ENCODE peak calls at places on chromosomes 11 and 22, in eight cellular contexts. I is fibroblast of lung; E is CD8-positive, alpha-beta T cell; R is lower lobe of right lung; O is SJSA1; D is tibial nerve; L is OCI-LY7; G is aorta. C is an unnamed sample.

GRCh38 chr22:22069450-22070370 is 87.1 kb upstream of the TOP3B start:
- DNase-seq in E (no peak), R (no peak), L (no peak), I (no peak), G (no peak), D (no peak), O (no peak), C (no peak)

GRCh38 chr11:61626580-61627380 is 45.9 kb upstream of the SYT7 start:
- DNase-seq in O (no peak), R (peak; percentile 81), L (no peak), E (no peak), I (no peak), G (no peak), D (no peak), C (no peak)

GRCh38 chr11:5507177-5507576 is 2.6 kb downstream of the UBQLN3 start:
- DNase-seq in I (no peak), L (peak; percentile 6), D (no peak), E (no peak), G (no peak), O (no peak), R (no peak), C (no peak)

GRCh38 chr11:76637491-76638266 is 32.9 kb downstream of the LRRC32 start:
- DNase-seq in G (peak; percentile 85), D (peak; percentile 53), O (no peak), R (peak; percentile 77), I (no peak), L (peak; percentile 98), E (no peak), C (peak; percentile 93)

GRCh38 chr11:17786824-17787525 is 52.4 kb downstream of the KCNC1 start:
- DNase-seq in I (peak; percentile 90), R (no peak), O (no peak), E (no peak), G (no peak), D (no peak), L (no peak), C (no peak)

GRCh38 chr11:65915821-65916251 is 3.0 kb downstream of the C11orf68 start:
- DNase-seq in L (no peak), E (no peak), D (peak; percentile 59), O (peak; percentile 100), R (peak; percentile 69), I (peak; percentile 95), G (peak; percentile 94), C (peak; percentile 86)

GRCh38 chr11:82701847-82702520 is 31.7 kb downstream of the FAM181B start:
- DNase-seq in D (peak; percentile 30), O (no peak), L (peak; percentile 41), E (no peak), G (no peak), I (peak; percentile 44), R (no peak), C (no peak)

GRCh38 chr11:42462558-42463310 is 849.1 kb upstream of the API5 start:
- DNase-seq in G (no peak), R (no peak), E (no peak), L (no peak), I (no peak), O (no peak), D (no peak), C (no peak)

GRCh38 chr22:38707346-38707745 is 1.6 kb downstream of the GTPBP1 start:
- DNase-seq in I (peak; percentile 22), D (no peak), O (no peak), G (no peak), L (no peak), R (no peak), E (no peak), C (no peak)

GRCh38 chr11:7449196-7449840 is 36.0 kb upstream of the OLFML1 start:
- DNase-seq in E (no peak), O (no peak), D (no peak), I (no peak), L (no peak), R (no peak), G (no peak), C (no peak)

GRCh38 chr11:6431861-6432260 is 8.9 kb downstream of the HPX start:
- DNase-seq in E (no peak), G (no peak), R (no peak), O (peak; percentile 61), L (no peak), I (no peak), D (no peak), C (no peak)

GRCh38 chr11:80379620-80380278 is 938.9 kb upstream of the TENM4 start:
- DNase-seq in O (no peak), E (no peak), L (no peak), D (no peak), I (no peak), R (no peak), G (no peak), C (no peak)

GRCh38 chr11:73154178-73154577 is 12.1 kb upstream of the FCHSD2 start:
- DNase-seq in O (no peak), E (peak; percentile 45), D (no peak), R (no peak), L (peak; percentile 96), G (peak; percentile 61), I (no peak), C (no peak)

GRCh38 chr11:104422320-104422944 is 258.5 kb upstream of the PDGFD start:
- DNase-seq in G (no peak), O (no peak), I (no peak), R (peak; percentile 36), E (no peak), L (no peak), D (no peak), C (peak; percentile 48)

GRCh38 chr11:135008001-135008405 is 596.0 kb upstream of the B3GAT1 start:
- DNase-seq in D (no peak), I (no peak), R (no peak), O (no peak), G (no peak), L (no peak), E (no peak), C (no peak)

GRCh38 chr11:44904261-44905080 is 46.2 kb downstream of the TP53I11 start:
- DNase-seq in D (no peak), G (no peak), L (no peak), E (no peak), I (no peak), R (no peak), O (no peak), C (peak; percentile 8)

GRCh38 chr11:112321521-112322172 is 61.0 kb upstream of the PLET1 start:
- DNase-seq in D (no peak), R (peak; percentile 85), E (no peak), G (no peak), O (no peak), L (no peak), I (peak; percentile 91), C (no peak)

GRCh38 chr11:114296190-114296978 is at the start of gene NNMT:
- DNase-seq in G (peak; percentile 91), R (peak; percentile 63), L (no peak), E (no peak), I (peak; percentile 98), D (peak; percentile 75), O (peak; percentile 66), C (peak; percentile 86)
- H3K4me3 ChIP-seq in G (peak within 1 kb of the TSS; percentile 99), R (peak within 1 kb of the TSS; percentile 53), L (no peak within 1 kb of the TSS), E (no peak within 1 kb of the TSS), I (peak within 1 kb of the TSS; percentile 55), D (peak within 1 kb of the TSS; percentile 43), O (peak within 1 kb of the TSS; percentile 43), C (peak within 1 kb of the TSS; percentile 81)

DNA sequence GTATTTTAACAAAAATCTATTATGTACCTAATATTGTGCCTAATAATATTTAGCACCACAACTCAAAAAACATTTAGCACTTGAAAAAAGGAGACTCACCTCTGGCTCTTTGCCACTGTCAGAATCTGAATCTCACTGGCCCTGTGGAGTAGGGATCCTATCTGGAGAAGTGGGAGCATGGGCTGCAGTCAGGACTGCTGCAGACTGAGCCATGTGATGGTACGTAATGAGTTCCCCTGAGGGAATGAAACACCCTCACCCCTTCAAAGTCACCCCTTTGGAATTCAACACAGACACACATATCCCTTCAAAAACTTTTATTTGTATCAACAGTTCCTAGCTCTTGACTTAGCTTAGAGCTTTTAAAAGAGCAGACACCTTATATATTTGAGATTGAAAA is 6.5 kb downstream of the PTPMT1 start:
- DNase-seq in L (no peak), O (no peak), D (no peak), R (no peak), G (peak; percentile 9), I (peak; percentile 33), E (no peak), C (no peak)
- H3K4me3 ChIP-seq in L (no peak overlapping the region), O (no peak overlapping the region), D (no peak overlapping the region), R (no peak overlapping the region), G (no peak overlapping the region), I (no peak overlapping the region), E (no peak overlapping the region), C (no peak overlapping the region)

DNA sequence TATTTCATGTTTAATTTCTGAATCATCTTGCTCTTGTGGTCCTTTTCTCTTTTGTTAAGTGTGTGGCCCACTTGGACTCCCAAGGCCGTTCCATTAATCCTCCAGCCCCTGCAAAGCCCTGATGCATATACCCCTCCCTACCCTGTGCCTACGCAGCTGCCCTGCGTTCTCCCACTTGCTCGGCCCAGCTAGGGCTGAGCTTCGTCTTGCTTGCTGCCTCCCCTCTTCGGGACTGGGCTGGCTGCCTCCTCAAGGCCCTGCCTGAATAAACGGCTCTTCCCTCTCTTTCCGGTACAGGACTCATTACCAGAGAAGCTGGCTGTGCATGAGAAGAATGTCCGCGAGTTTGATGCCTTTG is 28.5 kb downstream of the ARHGAP1 start:
- DNase-seq in L (no peak), R (no peak), D (no peak), E (no peak), I (no peak), O (no peak), G (peak; percentile 13), C (peak; percentile 27)
- H3K4me3 ChIP-seq in L (no peak overlapping the region), R (no peak overlapping the region), D (no peak overlapping the region), E (no peak overlapping the region), I (no peak overlapping the region), O (no peak overlapping the region), G (no peak overlapping the region), C (no peak overlapping the region)

GRCh38 chr22:24806663-24807001 is 621 bp downstream of the SGSM1 start:
- DNase-seq in O (no peak), L (no peak), R (peak; percentile 48), E (no peak), I (no peak), D (no peak), G (no peak), C (no peak)

GRCh38 chr22:24807284-24807950 is 1.4 kb downstream of the SGSM1 start:
- DNase-seq in E (no peak), D (peak; percentile 51), I (peak; percentile 21), O (no peak), L (no peak), G (peak; percentile 73), R (no peak), C (peak; percentile 83)

GRCh38 chr22:24810043-24810749 is 4.2 kb downstream of the SGSM1 start:
- DNase-seq in D (no peak), O (no peak), G (peak; percentile 73), L (no peak), R (no peak), I (no peak), E (no peak), C (no peak)

GRCh38 chr22:24805790-24806662 is at the start of gene SGSM1:
- DNase-seq in R (peak; percentile 89), I (peak; percentile 48), D (peak; percentile 43), O (peak; percentile 69), L (no peak), G (peak; percentile 89), E (peak; percentile 72), C (peak; percentile 95)

DNA sequence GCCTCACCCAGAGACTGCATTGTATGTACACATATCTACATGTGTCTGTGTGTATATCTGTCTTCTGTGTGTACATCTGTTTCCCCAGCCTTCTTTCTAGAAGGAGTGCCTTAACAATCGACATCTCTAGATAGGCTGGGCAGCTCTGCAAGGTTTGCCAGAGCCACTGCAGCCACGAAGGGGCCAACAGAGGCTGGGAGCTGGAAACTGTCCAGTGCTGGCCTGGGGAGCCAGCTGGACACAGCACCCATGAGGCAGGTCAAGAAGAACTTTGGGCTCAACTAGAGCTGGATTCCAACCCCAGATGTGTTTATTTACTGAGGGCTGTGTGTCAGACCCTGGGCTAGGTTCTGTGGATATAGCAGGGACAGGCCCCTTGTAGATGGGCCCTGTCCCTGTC is 3.3 kb downstream of the SGSM1 start:
- DNase-seq in E (no peak), D (no peak), L (no peak), I (no peak), O (no peak), G (peak; percentile 71), R (no peak), C (peak; percentile 28)
- H3K4me3 ChIP-seq in E (no peak overlapping the region), D (no peak overlapping the region), L (no peak overlapping the region), I (no peak overlapping the region), O (no peak overlapping the region), G (no peak overlapping the region), R (no peak overlapping the region), C (no peak overlapping the region)

C was measured in right cardiac atrium.